ENCODE peak calls at places on chromosome 13, in ten cellular contexts. B is DMS 273 treated with DMSO at 0.1 percent for 48 hours, R is right atrium auricular region, I is left ventricle myocardium superior, D is retinal pigment epithelial cell, F is H7, J is mucosa of gallbladder, X is HT1080, O is psoas muscle, V is fibroblast of villous mesenchyme. M is an unnamed sample.

GRCh38 chr13:107119989-107120881 is 552.3 kb upstream of the ARGLU1 start:
- DNase-seq in B (no peak), R (no peak), I (no peak), D (no peak), F (no peak), J (no peak), X (no peak), O (no peak), V (no peak), M (peak)

GRCh38 chr13:69044629-69045028 is 1063.0 kb upstream of the ATXN8OS start:
- DNase-seq in B (no peak), R (no peak), I (no peak), D (no peak), F (no peak), J (no peak), X (no peak), O (no peak), V (no peak), M (no peak)

GRCh38 chr13:93289047-93289446 is 62.4 kb downstream of the GPC6 start:
- DNase-seq in B (no peak), R (no peak), I (no peak), D (no peak), F (no peak), J (no peak), X (no peak), O (no peak), V (no peak), M (peak)

GRCh38 chr13:93108111-93108581 is 118.5 kb upstream of the GPC6 start:
- DNase-seq in B (no peak), R (no peak), I (no peak), D (no peak), F (no peak), J (no peak), X (no peak), O (no peak), V (peak), M (no peak)

GRCh38 chr13:27270594-27271520 is at the start of gene RASL11A:
- DNase-seq in B (no peak), R (peak), I (peak), D (peak), F (peak), J (peak), X (peak), O (peak), V (peak), M (peak)

GRCh38 chr13:44620057-44620456 is 43.9 kb upstream of the TSC22D1 start:
- DNase-seq in B (no peak), R (no peak), I (no peak), D (peak), F (no peak), J (no peak), X (peak), O (no peak), V (no peak), M (peak)

GRCh38 chr13:92833071-92833470 is 393.5 kb upstream of the GPC6 start:
- DNase-seq in B (no peak), R (no peak), I (no peak), D (no peak), F (no peak), J (no peak), X (no peak), O (no peak), V (no peak), M (peak)

GRCh38 chr13:97367427-97367826 is 66.5 kb upstream of the RAP2A start:
- DNase-seq in B (no peak), R (no peak), I (no peak), D (peak), F (no peak), J (no peak), X (peak), O (no peak), V (peak), M (peak)

GRCh38 chr13:76965759-76966421 is 17.6 kb downstream of the ACOD1 start:
- DNase-seq in B (peak), R (peak), I (peak), D (no peak), F (no peak), J (peak), X (peak), O (peak), V (peak), M (peak)

GRCh38 chr13:76790519-76791289 is 95.5 kb downstream of the KCTD12 start:
- DNase-seq in B (no peak), R (no peak), I (no peak), D (no peak), F (no peak), J (no peak), X (peak), O (no peak), V (no peak), M (peak)

GRCh38 chr13:113657851-113658741 is at the start of gene ATP4B:
- DNase-seq in B (no peak), R (no peak), I (peak), D (no peak), F (peak), J (no peak), X (no peak), O (peak), V (no peak), M (no peak)

GRCh38 chr13:74250738-74251190 is 116.6 kb upstream of the KLF12 start:
- DNase-seq in B (no peak), R (no peak), I (no peak), D (no peak), F (no peak), J (no peak), X (peak), O (no peak), V (peak), M (peak)

GRCh38 chr13:33617055-33617454 is 200.9 kb upstream of the RFC3 start:
- DNase-seq in B (no peak), R (no peak), I (no peak), D (no peak), F (no peak), J (no peak), X (no peak), O (no peak), V (no peak), M (no peak)

GRCh38 chr13:31431722-31432137 is 232.0 kb downstream of the B3GLCT start:
- DNase-seq in B (no peak), R (peak), I (peak), D (peak), F (peak), J (peak), X (peak), O (peak), V (peak), M (peak)

GRCh38 chr13:23567792-23568480 is 2.3 kb upstream of the TNFRSF19 start:
- DNase-seq in B (no peak), R (no peak), I (no peak), D (no peak), F (no peak), J (no peak), X (no peak), O (no peak), V (no peak), M (no peak)

GRCh38 chr13:60230593-60230992 is 66.9 kb upstream of the DIAPH3 start:
- DNase-seq in B (no peak), R (no peak), I (no peak), D (peak), F (no peak), J (no peak), X (no peak), O (no peak), V (peak), M (peak)

GRCh38 chr13:108176685-108177274 is 38.6 kb downstream of the LIG4 start:
- DNase-seq in B (no peak), R (no peak), I (no peak), D (no peak), F (peak), J (no peak), X (no peak), O (no peak), V (peak), M (peak)

GRCh38 chr13:91399189-91400093 is 1.0 kb downstream of the GPC5 start:
- DNase-seq in B (no peak), R (no peak), I (peak), D (no peak), F (peak), J (no peak), X (no peak), O (no peak), V (no peak), M (no peak)

GRCh38 chr13:51931606-51932005 is 69.8 kb downstream of the CCDC70 start:
- DNase-seq in B (no peak), R (no peak), I (no peak), D (no peak), F (no peak), J (no peak), X (no peak), O (no peak), V (no peak), M (no peak)

GRCh38 chr13:21242236-21242635 is 65.8 kb downstream of the MRPL57 start:
- DNase-seq in B (no peak), R (no peak), I (no peak), D (no peak), F (peak), J (no peak), X (no peak), O (no peak), V (no peak), M (no peak)

GRCh38 chr13:23859904-23860303 is 29.3 kb downstream of the MIPEP start:
- DNase-seq in B (no peak), R (no peak), I (no peak), D (no peak), F (no peak), J (no peak), X (no peak), O (no peak), V (no peak), M (no peak)

GRCh38 chr13:113139580-113139979 is 17.0 kb downstream of the F10 start:
- DNase-seq in B (no peak), R (no peak), I (no peak), D (no peak), F (peak), J (no peak), X (no peak), O (no peak), V (no peak), M (no peak)

GRCh38 chr13:50846861-50847475 is 3.5 kb upstream of the DLEU7 start:
- DNase-seq in B (peak), R (no peak), I (no peak), D (no peak), F (no peak), J (no peak), X (no peak), O (no peak), V (no peak), M (no peak)

M was measured in epithelial cell of esophagus.